ENCODE peak calls at places on chromosomes 7 and 10, in nine cellular contexts. F, S, O, R, N, J, H, D and V are unnamed samples.

GRCh38 chr7:137986252-137987010 is 15.5 kb downstream of the CREB3L2 start:
- DNase-seq in F (no peak), S (peak; percentile 61), O (no peak), R (peak; percentile 67), N (peak; percentile 79), J (peak; percentile 67), H (no peak), D (peak; percentile 94), V (no peak)

GRCh38 chr7:24587853-24588252 is 14.6 kb downstream of the PALS2 start:
- DNase-seq in F (no peak), S (peak; percentile 48), O (peak; percentile 11), R (no peak), N (no peak), J (no peak), H (no peak), D (peak; percentile 12), V (no peak)

GRCh38 chr10:525565-526315 is 163.7 kb downstream of the DIP2C start:
- DNase-seq in F (no peak), S (peak; percentile 31), O (no peak), R (peak; percentile 22), N (peak; percentile 58), J (no peak), H (no peak), D (peak; percentile 8), V (no peak)

GRCh38 chr10:128792426-128793140 is 666.4 kb upstream of the MKI67 start:
- DNase-seq in F (no peak), S (no peak), O (no peak), R (no peak), N (no peak), J (no peak), H (no peak), D (no peak), V (no peak)

GRCh38 chr7:151697942-151698341 is 178.2 kb upstream of the RHEB start:
- DNase-seq in F (no peak), S (no peak), O (no peak), R (no peak), N (no peak), J (no peak), H (no peak), D (no peak), V (no peak)

GRCh38 chr7:78124221-78124620 is 325.6 kb downstream of the PHTF2 start:
- DNase-seq in F (no peak), S (no peak), O (no peak), R (no peak), N (no peak), J (no peak), H (no peak), D (no peak), V (no peak)

GRCh38 chr7:30459591-30460245 is 18.9 kb downstream of the NOD1 start:
- DNase-seq in F (no peak), S (peak; percentile 81), O (no peak), R (peak; percentile 94), N (peak; percentile 93), J (peak; percentile 93), H (no peak), D (peak; percentile 97), V (no peak)

GRCh38 chr10:57973451-57973850 is 294.2 kb downstream of the IPMK start:
- DNase-seq in F (no peak), S (no peak), O (no peak), R (peak; percentile 42), N (no peak), J (no peak), H (no peak), D (peak; percentile 57), V (no peak)

GRCh38 chr10:30463944-30464451 is 30.0 kb downstream of the MAP3K8 start:
- DNase-seq in F (no peak), S (no peak), O (no peak), R (peak; percentile 56), N (no peak), J (peak; percentile 25), H (no peak), D (peak; percentile 35), V (no peak)

GRCh38 chr10:65497837-65498236 is 1428.0 kb upstream of the LRRTM3 start:
- DNase-seq in F (no peak), S (no peak), O (no peak), R (no peak), N (no peak), J (no peak), H (no peak), D (no peak), V (no peak)

GRCh38 chr7:18552311-18552916 is 56.9 kb downstream of the HDAC9 start:
- DNase-seq in F (no peak), S (no peak), O (peak; percentile 6), R (no peak), N (no peak), J (no peak), H (no peak), D (peak; percentile 61), V (no peak)